ENCODE peak calls at places on chromosome 20, in five cellular contexts. One of them, this sample, is unnamed.

GRCh38 chr20:18984238-18985200 is 170.9 kb downstream of the SCP2D1 start:
- DNase-seq in NB4: peak; percentile 37
- DNase-seq in H4: no peak
- DNase-seq in endothelial cell: no peak
- DNase-seq in hypothalamus: no peak
- DNase-seq in this sample: no peak

GRCh38 chr20:1822564-1823420 is 72.4 kb upstream of the SIRPA start:
- DNase-seq in endothelial cell: no peak
- DNase-seq in hypothalamus: no peak
- DNase-seq in NB4: no peak
- DNase-seq in H4: no peak
- DNase-seq in this sample: no peak

GRCh38 chr20:8490076-8490830 is 358.2 kb downstream of the PLCB1 start:
- DNase-seq in endothelial cell: no peak
- DNase-seq in H4: no peak
- DNase-seq in NB4: no peak
- DNase-seq in hypothalamus: no peak
- DNase-seq in this sample: no peak

GRCh38 chr20:59671661-59672471 is 67.5 kb downstream of the PHACTR3 start:
- DNase-seq in H4: no peak
- DNase-seq in NB4: no peak
- DNase-seq in endothelial cell: no peak
- DNase-seq in hypothalamus: no peak
- DNase-seq in this sample: no peak

GRCh38 chr20:44856442-44856841 is 29.1 kb upstream of the YWHAB start:
- DNase-seq in endothelial cell: no peak
- DNase-seq in NB4: no peak
- DNase-seq in hypothalamus: no peak
- DNase-seq in H4: no peak
- DNase-seq in this sample: no peak

GRCh38 chr20:62900692-62901584 is 25.4 kb downstream of the DIDO1 start:
- DNase-seq in hypothalamus: no peak
- DNase-seq in H4: no peak
- DNase-seq in endothelial cell: peak; percentile 43
- DNase-seq in NB4: no peak
- DNase-seq in this sample: no peak

GRCh38 chr20:6765469-6766058 is 1.9 kb upstream of the BMP2 start:
- DNase-seq in NB4: peak; percentile 78
- DNase-seq in H4: peak; percentile 37
- DNase-seq in endothelial cell: no peak
- DNase-seq in hypothalamus: no peak
- DNase-seq in this sample: peak; percentile 9

GRCh38 chr20:49568491-49569151 is 684 bp upstream of the PTGIS start:
- DNase-seq in endothelial cell: no peak
- DNase-seq in NB4: no peak
- DNase-seq in hypothalamus: no peak
- DNase-seq in H4: no peak
- DNase-seq in this sample: no peak

GRCh38 chr20:44552568-44552949 is 29.8 kb upstream of the PKIG start:
- DNase-seq in NB4: no peak
- DNase-seq in endothelial cell: no peak
- DNase-seq in hypothalamus: no peak
- DNase-seq in H4: no peak
- DNase-seq in this sample: no peak

GRCh38 chr20:2089447-2089846 is 12.2 kb upstream of the STK35 start:
- DNase-seq in H4: no peak
- DNase-seq in NB4: no peak
- DNase-seq in endothelial cell: no peak
- DNase-seq in hypothalamus: no peak
- DNase-seq in this sample: no peak